ENCODE peak calls at places on chromosomes 1 and 21, in eight cellular contexts. One of them, this sample, is unnamed.

GRCh38 chr1:241213147-241213546 is 143.9 kb downstream of the RGS7 start:
- DNase-seq in mesendoderm: no peak
- DNase-seq in heart left ventricle: no peak
- DNase-seq in GM12878: no peak
- DNase-seq in osteoblast: no peak
- DNase-seq in uterus: no peak
- DNase-seq in AG04450: no peak
- DNase-seq in lower lobe of right lung: no peak
- DNase-seq in this sample: no peak

GRCh38 chr1:78633209-78633608 is 13.0 kb downstream of the IFI44L start:
- DNase-seq in mesendoderm: no peak
- DNase-seq in lower lobe of right lung: no peak
- DNase-seq in GM12878: no peak
- DNase-seq in AG04450: no peak
- DNase-seq in uterus: no peak
- DNase-seq in osteoblast: no peak
- DNase-seq in heart left ventricle: no peak
- DNase-seq in this sample: no peak

GRCh38 chr1:29444782-29445325 is 208.5 kb downstream of the PTPRU start:
- DNase-seq in osteoblast: peak
- DNase-seq in heart left ventricle: no peak
- DNase-seq in mesendoderm: no peak
- DNase-seq in uterus: no peak
- DNase-seq in AG04450: no peak
- DNase-seq in GM12878: no peak
- DNase-seq in lower lobe of right lung: no peak
- DNase-seq in this sample: peak

GRCh38 chr1:14296795-14297194 is 301.7 kb upstream of the KAZN start:
- DNase-seq in heart left ventricle: no peak
- DNase-seq in uterus: no peak
- DNase-seq in AG04450: no peak
- DNase-seq in GM12878: no peak
- DNase-seq in mesendoderm: peak
- DNase-seq in osteoblast: no peak
- DNase-seq in lower lobe of right lung: no peak
- DNase-seq in this sample: no peak

GRCh38 chr1:45260244-45260643 is 53.8 kb upstream of the ZSWIM5 start:
- DNase-seq in heart left ventricle: no peak
- DNase-seq in mesendoderm: no peak
- DNase-seq in uterus: no peak
- DNase-seq in lower lobe of right lung: no peak
- DNase-seq in osteoblast: no peak
- DNase-seq in GM12878: no peak
- DNase-seq in AG04450: no peak
- DNase-seq in this sample: no peak

GRCh38 chr21:45294509-45295291 is 7.0 kb upstream of the POFUT2 start:
- DNase-seq in heart left ventricle: peak
- DNase-seq in GM12878: no peak
- DNase-seq in uterus: peak
- DNase-seq in osteoblast: peak
- DNase-seq in mesendoderm: peak
- DNase-seq in lower lobe of right lung: peak
- DNase-seq in AG04450: peak
- DNase-seq in this sample: peak

GRCh38 chr1:158045639-158046038 is 52.2 kb downstream of the KIRREL1 start:
- DNase-seq in AG04450: peak
- DNase-seq in osteoblast: no peak
- DNase-seq in uterus: peak
- DNase-seq in lower lobe of right lung: no peak
- DNase-seq in heart left ventricle: no peak
- DNase-seq in GM12878: no peak
- DNase-seq in mesendoderm: peak
- DNase-seq in this sample: peak

GRCh38 chr1:45503462-45504360 is 3.6 kb downstream of the MMACHC start:
- DNase-seq in heart left ventricle: no peak
- DNase-seq in lower lobe of right lung: no peak
- DNase-seq in mesendoderm: no peak
- DNase-seq in osteoblast: no peak
- DNase-seq in AG04450: no peak
- DNase-seq in uterus: no peak
- DNase-seq in GM12878: no peak
- DNase-seq in this sample: no peak

GRCh38 chr1:209389258-209389657 is 194.3 kb upstream of the CAMK1G start:
- DNase-seq in lower lobe of right lung: no peak
- DNase-seq in osteoblast: peak
- DNase-seq in uterus: no peak
- DNase-seq in heart left ventricle: no peak
- DNase-seq in GM12878: no peak
- DNase-seq in AG04450: peak
- DNase-seq in mesendoderm: peak
- DNase-seq in this sample: no peak

GRCh38 chr1:44950434-44950833 is 36.0 kb downstream of the EIF2B3 start:
- DNase-seq in uterus: no peak
- DNase-seq in AG04450: no peak
- DNase-seq in mesendoderm: no peak
- DNase-seq in GM12878: no peak
- DNase-seq in lower lobe of right lung: no peak
- DNase-seq in osteoblast: no peak
- DNase-seq in heart left ventricle: no peak
- DNase-seq in this sample: no peak

GRCh38 chr1:118158918-118159317 is 26.1 kb downstream of the SPAG17 start:
- DNase-seq in lower lobe of right lung: no peak
- DNase-seq in GM12878: no peak
- DNase-seq in heart left ventricle: no peak
- DNase-seq in AG04450: peak
- DNase-seq in mesendoderm: no peak
- DNase-seq in uterus: no peak
- DNase-seq in osteoblast: peak
- DNase-seq in this sample: no peak

GRCh38 chr1:73943270-73943669 is 254.7 kb downstream of the LRRIQ3 start:
- DNase-seq in mesendoderm: peak
- DNase-seq in heart left ventricle: no peak
- DNase-seq in osteoblast: no peak
- DNase-seq in GM12878: no peak
- DNase-seq in lower lobe of right lung: no peak
- DNase-seq in uterus: no peak
- DNase-seq in AG04450: no peak
- DNase-seq in this sample: peak

GRCh38 chr21:27219068-27219467 is 252.2 kb upstream of the ADAMTS5 start:
- DNase-seq in osteoblast: no peak
- DNase-seq in mesendoderm: no peak
- DNase-seq in lower lobe of right lung: no peak
- DNase-seq in GM12878: no peak
- DNase-seq in uterus: no peak
- DNase-seq in AG04450: no peak
- DNase-seq in heart left ventricle: no peak
- DNase-seq in this sample: no peak

GRCh38 chr1:192595299-192595698 is 19.7 kb downstream of the RGS1 start:
- DNase-seq in lower lobe of right lung: no peak
- DNase-seq in heart left ventricle: no peak
- DNase-seq in AG04450: no peak
- DNase-seq in uterus: no peak
- DNase-seq in osteoblast: no peak
- DNase-seq in GM12878: no peak
- DNase-seq in mesendoderm: no peak
- DNase-seq in this sample: no peak

GRCh38 chr1:93631626-93632365 is 49.8 kb downstream of the BCAR3 start:
- DNase-seq in GM12878: no peak
- DNase-seq in heart left ventricle: no peak
- DNase-seq in mesendoderm: peak
- DNase-seq in uterus: no peak
- DNase-seq in lower lobe of right lung: no peak
- DNase-seq in osteoblast: no peak
- DNase-seq in AG04450: no peak
- DNase-seq in this sample: no peak
- H3K27ac ChIP-seq in GM12878: no peak
- H3K27ac ChIP-seq in heart left ventricle: no peak
- H3K27ac ChIP-seq in mesendoderm: no peak
- H3K27ac ChIP-seq in uterus: no peak
- H3K27ac ChIP-seq in lower lobe of right lung: no peak
- H3K27ac ChIP-seq in osteoblast: no peak
- H3K27ac ChIP-seq in AG04450: no peak
- H3K27ac ChIP-seq in this sample: no peak

GRCh38 chr1:21289127-21289526 is 1.1 kb downstream of the ECE1 start:
- DNase-seq in mesendoderm: no peak
- DNase-seq in AG04450: no peak
- DNase-seq in heart left ventricle: no peak
- DNase-seq in uterus: no peak
- DNase-seq in GM12878: no peak
- DNase-seq in osteoblast: peak
- DNase-seq in lower lobe of right lung: no peak
- DNase-seq in this sample: no peak
- H3K27ac ChIP-seq in mesendoderm: no peak
- H3K27ac ChIP-seq in AG04450: no peak
- H3K27ac ChIP-seq in heart left ventricle: peak
- H3K27ac ChIP-seq in uterus: peak
- H3K27ac ChIP-seq in GM12878: no peak
- H3K27ac ChIP-seq in osteoblast: no peak
- H3K27ac ChIP-seq in lower lobe of right lung: peak
- H3K27ac ChIP-seq in this sample: no peak

GRCh38 chr21:38806153-38806941 is 618 bp downstream of the ETS2 start:
- DNase-seq in AG04450: no peak
- DNase-seq in lower lobe of right lung: peak
- DNase-seq in osteoblast: no peak
- DNase-seq in heart left ventricle: peak
- DNase-seq in mesendoderm: no peak
- DNase-seq in uterus: no peak
- DNase-seq in GM12878: no peak
- DNase-seq in this sample: peak
- H3K27ac ChIP-seq in AG04450: peak
- H3K27ac ChIP-seq in lower lobe of right lung: peak
- H3K27ac ChIP-seq in osteoblast: peak
- H3K27ac ChIP-seq in heart left ventricle: peak
- H3K27ac ChIP-seq in mesendoderm: peak
- H3K27ac ChIP-seq in uterus: peak
- H3K27ac ChIP-seq in GM12878: no peak
- H3K27ac ChIP-seq in this sample: no peak

GRCh38 chr1:109269981-109270622 is 12.8 kb downstream of the PSRC1 start:
- DNase-seq in GM12878: no peak
- DNase-seq in mesendoderm: no peak
- DNase-seq in osteoblast: peak
- DNase-seq in uterus: no peak
- DNase-seq in heart left ventricle: no peak
- DNase-seq in lower lobe of right lung: peak
- DNase-seq in AG04450: no peak
- DNase-seq in this sample: no peak
- H3K27ac ChIP-seq in GM12878: no peak
- H3K27ac ChIP-seq in mesendoderm: no peak
- H3K27ac ChIP-seq in osteoblast: no peak
- H3K27ac ChIP-seq in uterus: no peak
- H3K27ac ChIP-seq in heart left ventricle: no peak
- H3K27ac ChIP-seq in lower lobe of right lung: no peak
- H3K27ac ChIP-seq in AG04450: no peak
- H3K27ac ChIP-seq in this sample: no peak

GRCh38 chr1:156376958-156377919 is 8.2 kb downstream of the RHBG start:
- DNase-seq in lower lobe of right lung: no peak
- DNase-seq in AG04450: no peak
- DNase-seq in uterus: no peak
- DNase-seq in mesendoderm: no peak
- DNase-seq in osteoblast: peak
- DNase-seq in heart left ventricle: no peak
- DNase-seq in GM12878: no peak
- DNase-seq in this sample: no peak
- H3K27ac ChIP-seq in lower lobe of right lung: no peak
- H3K27ac ChIP-seq in AG04450: no peak
- H3K27ac ChIP-seq in uterus: no peak
- H3K27ac ChIP-seq in mesendoderm: no peak
- H3K27ac ChIP-seq in osteoblast: no peak
- H3K27ac ChIP-seq in heart left ventricle: no peak
- H3K27ac ChIP-seq in GM12878: no peak
- H3K27ac ChIP-seq in this sample: no peak

This sample was measured in endodermal cell.